ENCODE peak calls at places on chromosomes 4 and X, in seven cellular contexts. Q, K, Z, P, G, R and X are unnamed samples. For H3K4me1 and H3K9me3, the result is how much of the 10 kb centered on the place peaks cover.

GRCh38 chr4:141047228-141047884 is 85.9 kb downstream of the RNF150 start:
- DNase-seq in Q (peak), K (no peak), Z (no peak), P (peak), G (no peak), R (no peak), X (no peak)

GRCh38 chrX:31294475-31294874 is 222.6 kb upstream of the FTHL17 start:
- DNase-seq in Q (no peak), K (no peak), Z (no peak), P (no peak), G (no peak), R (no peak), X (no peak)

GRCh38 chrX:46588263-46588662 is 14.7 kb downstream of the CHST7 start:
- DNase-seq in Q (peak), K (no peak), Z (peak), P (peak), G (no peak), R (no peak), X (peak)

GRCh38 chrX:153635388-153635787 is 11.6 kb upstream of the DUSP9 start:
- DNase-seq in Q (peak), K (no peak), Z (no peak), P (no peak), G (no peak), R (no peak), X (no peak)

GRCh38 chr4:6546681-6547447 is 28.1 kb upstream of the MAN2B2 start:
- DNase-seq in Q (no peak), K (peak), Z (peak), P (peak), G (no peak), R (no peak), X (no peak)

GRCh38 chr4:163808091-163808490 is 313.6 kb downstream of the TMA16 start:
- DNase-seq in Q (no peak), K (no peak), Z (no peak), P (no peak), G (no peak), R (no peak), X (no peak)

GRCh38 chr4:185685804-185686203 is 126.2 kb downstream of the SORBS2 start:
- DNase-seq in Q (no peak), K (no peak), Z (no peak), P (no peak), G (no peak), R (no peak), X (no peak)

GRCh38 chr4:64105903-64106302 is 303.3 kb downstream of the TECRL start:
- DNase-seq in Q (no peak), K (no peak), Z (no peak), P (no peak), G (no peak), R (no peak), X (no peak)

GRCh38 chr4:39715788-39716187 is 17.9 kb downstream of the UBE2K start:
- DNase-seq in Q (no peak), K (no peak), Z (no peak), P (no peak), G (no peak), R (no peak), X (no peak)

GRCh38 chr4:54958236-54958635 is 167.2 kb downstream of the KDR start:
- DNase-seq in Q (no peak), K (no peak), Z (no peak), P (peak), G (no peak), R (no peak), X (no peak)

GRCh38 chr4:76558391-76559235 is 123.6 kb downstream of the SHROOM3 start:
- DNase-seq in Q (no peak), K (no peak), Z (no peak), P (peak), G (no peak), R (no peak), X (no peak)

GRCh38 chr4:7660176-7660540 is 225.4 kb upstream of the PSAPL1 start:
- DNase-seq in Q (no peak), K (no peak), Z (no peak), P (no peak), G (peak), R (no peak), X (no peak)

GRCh38 chr4:8352368-8353157 is 83.0 kb downstream of the HTRA3 start:
- DNase-seq in Q (peak), K (no peak), Z (peak), P (no peak), G (no peak), R (peak), X (no peak)

GRCh38 chr4:61149278-61149677 is 50.8 kb upstream of the ADGRL3 start:
- DNase-seq in Q (no peak), K (no peak), Z (no peak), P (peak), G (no peak), R (no peak), X (no peak)

GRCh38 chr4:73451404-73451803 is 15.4 kb downstream of the AFP start:
- DNase-seq in Q (peak), K (no peak), Z (no peak), P (peak), G (no peak), R (no peak), X (no peak)

GRCh38 chr4:15714616-15715015 is 11.8 kb downstream of the BST1 start:
- DNase-seq in Q (peak), K (no peak), Z (no peak), P (peak), G (no peak), R (no peak), X (no peak)

GRCh38 chrX:63349307-63349706 is 1.8 kb downstream of the SPIN4 start:
- DNase-seq in Q (no peak), K (no peak), Z (no peak), P (no peak), G (no peak), R (no peak), X (no peak)

GRCh38 chr4:99847362-99847976 is 30.8 kb downstream of the DAPP1 start:
- DNase-seq in Q (no peak), K (no peak), Z (no peak), P (no peak), G (no peak), R (no peak), X (no peak)

GRCh38 chrX:50962156-50962555 is 51.6 kb downstream of the BMP15 start:
- DNase-seq in Q (no peak), K (no peak), Z (no peak), P (no peak), G (no peak), R (no peak), X (no peak)

GRCh38 chr4:38330321-38330720 is 333.7 kb upstream of the KLF3 start:
- DNase-seq in Q (no peak), K (no peak), Z (no peak), P (no peak), G (no peak), R (no peak), X (no peak)

GRCh38 chr4:174540175-174540574 is 17.9 kb upstream of the HPGD start:
- DNase-seq in Q (no peak), K (no peak), Z (no peak), P (no peak), G (no peak), R (no peak), X (no peak)

GRCh38 chr4:181550381-181550780 is 692.8 kb upstream of the TENM3 start:
- DNase-seq in Q (no peak), K (no peak), Z (no peak), P (no peak), G (no peak), R (no peak), X (no peak)

GRCh38 chr4:89837385-89837995 is 529 bp upstream of the SNCA start:
- DNase-seq in Q (no peak), K (no peak), Z (peak), P (peak), G (peak), R (no peak), X (no peak)

GRCh38 chr4:7076694-7077082 is 8.8 kb upstream of the GRPEL1 start:
- DNase-seq in Q (no peak), K (no peak), Z (no peak), P (no peak), G (no peak), R (no peak), X (no peak)

GRCh38 chr4:156673483-156673882 is 298.1 kb downstream of the PDGFC start:
- DNase-seq in Q (no peak), K (no peak), Z (no peak), P (peak), G (no peak), R (no peak), X (no peak)

GRCh38 chr4:78481180-78481579 is 70.4 kb upstream of the ANXA3 start:
- DNase-seq in Q (no peak), K (no peak), Z (no peak), P (peak), G (no peak), R (no peak), X (no peak)

GRCh38 chrX:135009838-135010237 is 12.5 kb downstream of the RTL8B start:
- DNase-seq in Q (no peak), K (no peak), Z (no peak), P (no peak), G (no peak), R (no peak), X (no peak)

GRCh38 chr4:3364199-3364598 is 71.4 kb downstream of the RGS12 start:
- DNase-seq in Q (no peak), K (no peak), Z (no peak), P (no peak), G (no peak), R (no peak), X (no peak)

GRCh38 chrX:150219374-150220185 is 143.5 kb upstream of the MAMLD1 start:
- DNase-seq in Q (no peak), K (no peak), Z (no peak), P (peak), G (no peak), R (no peak), X (no peak)

GRCh38 chr4:154004859-154005520 is 216.1 kb upstream of the SFRP2 start:
- DNase-seq in Q (no peak), K (no peak), Z (peak), P (no peak), G (no peak), R (peak), X (no peak)

GRCh38 chr4:101853028-101853427 is 62.5 kb downstream of the BANK1 start:
- DNase-seq in Q (no peak), K (no peak), Z (no peak), P (no peak), G (no peak), R (no peak), X (no peak)

GRCh38 chr4:118112647-118113046 is 78.4 kb downstream of the NDST3 start:
- DNase-seq in Q (no peak), K (no peak), Z (no peak), P (peak), G (no peak), R (no peak), X (no peak)

GRCh38 chrX:96591418-96591817 is 93.2 kb upstream of the DIAPH2 start:
- DNase-seq in Q (no peak), K (no peak), Z (peak), P (no peak), G (no peak), R (no peak), X (no peak)

GRCh38 chr4:141807501-141807900 is 171.1 kb downstream of the IL15 start:
- DNase-seq in Q (no peak), K (no peak), Z (no peak), P (peak), G (no peak), R (no peak), X (no peak)

GRCh38 chrX:32276153-32276552 is 935.2 kb downstream of the DMD start:
- DNase-seq in Q (no peak), K (no peak), Z (no peak), P (no peak), G (no peak), R (no peak), X (no peak)

GRCh38 chrX:145393702-145394235 is 146.5 kb downstream of the SPANXN1 start:
- DNase-seq in Q (no peak), K (no peak), Z (no peak), P (no peak), G (no peak), R (no peak), X (no peak)

GRCh38 chr4:38275331-38275821 is 315.2 kb downstream of the PTTG2 start:
- DNase-seq in Q (no peak), K (peak), Z (no peak), P (no peak), G (no peak), R (no peak), X (no peak)

DNA sequence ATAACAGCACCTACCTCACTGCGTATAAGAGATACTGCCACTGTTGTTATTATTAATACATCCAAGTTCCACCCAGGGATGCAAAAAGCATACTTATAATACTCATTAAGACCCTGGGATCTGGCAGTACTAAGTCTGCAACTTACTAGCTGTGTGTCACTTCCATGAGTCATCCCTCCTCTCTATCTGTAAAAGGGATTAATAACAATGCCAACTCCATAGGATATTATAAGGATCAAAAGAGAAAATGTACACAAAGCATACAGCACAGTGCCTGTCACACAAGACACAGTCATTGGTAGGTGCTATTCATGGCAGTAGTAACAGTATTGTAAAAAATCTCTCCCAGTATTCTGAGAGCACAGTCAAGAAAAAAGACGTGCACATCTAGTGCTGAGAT is 216.7 kb downstream of the HS6ST2 start:
- DNase-seq in Q (no peak), K (no peak), Z (no peak), P (no peak), G (no peak), R (no peak), X (no peak)
- H3K4me1 ChIP-seq in Q (under half), K (under half), Z (under half), P (under half), G (under half), R (under half), X (under half)

GRCh38 chrX:100647739-100648138 is 3.7 kb downstream of the SRPX2 start:
- DNase-seq in Q (no peak), K (peak), Z (no peak), P (no peak), G (no peak), R (no peak), X (no peak)

GRCh38 chrX:100652266-100652665 is 8.3 kb downstream of the SRPX2 start:
- DNase-seq in Q (no peak), K (no peak), Z (no peak), P (no peak), G (no peak), R (no peak), X (no peak)

GRCh38 chrX:100648601-100649417 is 4.8 kb downstream of the SRPX2 start:
- DNase-seq in Q (peak), K (peak), Z (no peak), P (peak), G (no peak), R (no peak), X (no peak)

GRCh38 chrX:100650841-100651240 is 6.8 kb downstream of the SRPX2 start:
- DNase-seq in Q (no peak), K (no peak), Z (no peak), P (no peak), G (no peak), R (no peak), X (no peak)

DNA sequence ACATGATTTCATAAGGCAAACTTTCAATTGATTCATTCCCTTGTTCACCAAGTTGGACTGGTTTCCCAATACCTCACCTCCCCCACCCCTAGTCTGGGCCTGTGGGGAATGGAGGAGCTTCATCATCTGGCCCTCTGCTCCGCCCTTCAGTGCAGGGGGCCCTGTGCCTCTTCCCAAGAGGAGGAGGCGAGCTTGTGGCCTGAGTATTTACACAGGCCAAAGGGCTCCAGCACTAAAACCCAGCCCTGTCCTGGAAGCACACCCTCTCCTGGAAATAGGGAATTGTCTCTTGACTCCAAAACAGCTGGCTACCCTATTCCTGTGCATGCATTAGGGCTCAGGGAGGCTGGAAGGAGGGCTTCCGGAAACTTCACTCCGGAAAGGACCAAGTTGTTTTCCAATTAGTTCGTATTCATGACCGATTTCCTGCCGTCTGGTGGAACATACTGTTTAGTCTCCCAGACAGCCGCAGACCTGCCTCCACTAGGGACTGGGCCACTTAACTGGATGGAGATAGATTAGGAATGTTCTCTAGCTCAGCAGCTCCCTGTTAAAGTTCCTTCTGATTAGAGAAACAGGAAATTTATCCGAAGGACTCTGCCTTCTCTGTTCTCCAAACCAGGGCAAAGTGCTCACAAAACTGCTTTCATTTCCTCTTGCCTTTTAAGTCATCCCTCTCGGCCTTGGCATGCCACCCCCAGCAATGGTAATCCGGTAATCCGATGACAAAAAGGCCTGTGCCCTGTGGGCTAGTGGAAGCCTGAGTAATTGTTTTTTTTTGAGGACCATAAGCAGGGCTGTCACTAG is 5.8 kb downstream of the SRPX2 start:
- DNase-seq in Q (peak), K (peak), Z (peak), P (peak), G (peak), R (peak), X (no peak)
- TF ChIP-seq POLR2A in Q (no peak), K (peak), Z (no peak), P (peak), G (no peak), R (no peak), X (no peak)

GRCh38 chrX:874061-874460 is 243.5 kb downstream of the SHOX start:
- DNase-seq in Q (no peak), K (no peak), Z (no peak), P (no peak), G (no peak), R (no peak), X (no peak)
- H3K9me3 ChIP-seq in Q (under half), K (under half), Z (under half), P (under half), G (under half), R (under half), X (under half)

DNA sequence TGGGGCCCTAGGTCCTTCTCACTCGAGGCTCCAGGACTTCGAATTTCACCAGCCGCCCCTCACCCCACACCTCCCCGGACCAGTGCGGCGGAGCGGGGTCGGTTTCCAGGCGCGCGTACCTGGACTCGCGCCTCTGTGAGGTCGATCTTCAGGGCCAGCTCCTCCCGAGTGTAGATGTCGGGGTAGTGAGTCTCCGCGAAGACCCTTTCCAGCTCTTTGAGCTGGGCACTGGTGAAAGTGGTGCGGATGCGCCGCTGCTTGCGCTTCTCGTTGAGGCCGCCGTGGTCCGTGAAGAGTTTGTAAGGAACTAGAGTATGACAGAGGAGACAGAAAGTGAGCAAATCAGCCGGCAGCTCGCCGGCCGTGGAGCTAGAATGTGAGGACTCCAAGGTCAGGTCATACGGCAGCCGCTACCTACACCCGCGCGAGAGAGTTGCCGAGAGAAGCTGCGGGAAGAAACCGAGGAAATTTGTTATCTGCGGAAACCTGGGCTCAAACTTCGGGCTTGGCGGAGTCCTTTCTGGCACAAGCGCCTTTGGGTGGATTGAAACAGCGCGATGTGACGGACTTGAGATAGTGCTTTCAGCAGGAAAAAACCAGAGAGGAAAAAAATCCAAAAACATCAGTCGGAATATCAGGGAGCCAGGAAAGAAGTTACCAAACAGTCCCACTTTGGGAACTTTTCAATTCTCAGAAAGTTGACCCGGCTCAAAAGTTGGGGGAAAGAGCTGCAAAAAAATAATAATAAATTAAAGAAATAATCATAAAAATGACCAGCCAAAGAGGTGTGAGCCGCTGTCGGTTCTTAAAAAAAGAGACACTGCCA is 1.1 kb downstream of the PHOX2B start:
- DNase-seq in Q (no peak), K (no peak), Z (no peak), P (no peak), G (no peak), R (no peak), X (no peak)
- H3K4me1 ChIP-seq in Q (under half), K (under half), Z (under half), P (under half), G (under half), R (under half), X (under half)